ENCODE peak calls at places on chromosomes 2 and 18, in six cellular contexts. One of them, this sample, is unnamed.

GRCh38 chr2:65430515-65431416 is 1.6 kb downstream of the SPRED2 start:
- DNase-seq in lower lobe of right lung: peak
- DNase-seq in uterus: peak
- DNase-seq in cardiac muscle cell: peak
- DNase-seq in mesendoderm: peak
- DNase-seq in HCT116: peak
- DNase-seq in this sample: peak

GRCh38 chr2:38075436-38076249 is at the start of gene CYP1B1:
- DNase-seq in uterus: no peak
- DNase-seq in cardiac muscle cell: no peak
- DNase-seq in lower lobe of right lung: peak
- DNase-seq in mesendoderm: no peak
- DNase-seq in HCT116: no peak
- DNase-seq in this sample: peak

GRCh38 chr2:64685430-64685829 is 31.7 kb upstream of the SERTAD2 start:
- DNase-seq in HCT116: no peak
- DNase-seq in mesendoderm: no peak
- DNase-seq in lower lobe of right lung: no peak
- DNase-seq in cardiac muscle cell: no peak
- DNase-seq in uterus: no peak
- DNase-seq in this sample: no peak

GRCh38 chr2:33681333-33681732 is 82.2 kb upstream of the FAM98A start:
- DNase-seq in uterus: no peak
- DNase-seq in mesendoderm: peak
- DNase-seq in cardiac muscle cell: no peak
- DNase-seq in HCT116: no peak
- DNase-seq in lower lobe of right lung: no peak
- DNase-seq in this sample: no peak

GRCh38 chr2:182649316-182649715 is 66.7 kb upstream of the DNAJC10 start:
- DNase-seq in uterus: no peak
- DNase-seq in lower lobe of right lung: no peak
- DNase-seq in mesendoderm: peak
- DNase-seq in HCT116: peak
- DNase-seq in cardiac muscle cell: peak
- DNase-seq in this sample: no peak

GRCh38 chr2:224308267-224308911 is 93.5 kb downstream of the FAM124B start:
- DNase-seq in mesendoderm: no peak
- DNase-seq in lower lobe of right lung: no peak
- DNase-seq in uterus: no peak
- DNase-seq in cardiac muscle cell: peak
- DNase-seq in HCT116: no peak
- DNase-seq in this sample: no peak

GRCh38 chr2:45184606-45185005 is 175.4 kb upstream of the SIX2 start:
- DNase-seq in uterus: no peak
- DNase-seq in lower lobe of right lung: no peak
- DNase-seq in mesendoderm: peak
- DNase-seq in HCT116: peak
- DNase-seq in cardiac muscle cell: no peak
- DNase-seq in this sample: no peak

GRCh38 chr2:241908686-241909420 is 39.3 kb downstream of the RTP5 start:
- DNase-seq in cardiac muscle cell: no peak
- DNase-seq in uterus: no peak
- DNase-seq in mesendoderm: no peak
- DNase-seq in lower lobe of right lung: peak
- DNase-seq in HCT116: no peak
- DNase-seq in this sample: no peak

GRCh38 chr2:110741491-110741980 is 9.2 kb downstream of the ACOXL start:
- DNase-seq in cardiac muscle cell: no peak
- DNase-seq in lower lobe of right lung: no peak
- DNase-seq in mesendoderm: peak
- DNase-seq in HCT116: no peak
- DNase-seq in uterus: no peak
- DNase-seq in this sample: no peak

GRCh38 chr18:48829443-48830149 is 121.2 kb downstream of the SMAD7 start:
- DNase-seq in lower lobe of right lung: peak
- DNase-seq in HCT116: no peak
- DNase-seq in uterus: peak
- DNase-seq in cardiac muscle cell: peak
- DNase-seq in mesendoderm: peak
- DNase-seq in this sample: no peak

GRCh38 chr2:8633735-8634313 is 48.0 kb upstream of the ID2 start:
- DNase-seq in lower lobe of right lung: peak
- DNase-seq in cardiac muscle cell: no peak
- DNase-seq in HCT116: peak
- DNase-seq in uterus: no peak
- DNase-seq in mesendoderm: no peak
- DNase-seq in this sample: no peak

GRCh38 chr2:58137856-58138255 is 91.2 kb downstream of the VRK2 start:
- DNase-seq in uterus: no peak
- DNase-seq in HCT116: no peak
- DNase-seq in lower lobe of right lung: no peak
- DNase-seq in mesendoderm: no peak
- DNase-seq in cardiac muscle cell: peak
- DNase-seq in this sample: no peak

GRCh38 chr18:50973367-50974126 is 5.7 kb downstream of the ELAC1 start:
- DNase-seq in HCT116: no peak
- DNase-seq in mesendoderm: no peak
- DNase-seq in cardiac muscle cell: no peak
- DNase-seq in lower lobe of right lung: no peak
- DNase-seq in uterus: no peak
- DNase-seq in this sample: no peak

GRCh38 chr18:59659486-59660187 is 37.6 kb downstream of the CCBE1 start:
- DNase-seq in HCT116: no peak
- DNase-seq in cardiac muscle cell: no peak
- DNase-seq in uterus: no peak
- DNase-seq in lower lobe of right lung: no peak
- DNase-seq in mesendoderm: no peak
- DNase-seq in this sample: no peak

GRCh38 chr18:61677435-61677830 is 215.4 kb downstream of the RNF152 start:
- DNase-seq in lower lobe of right lung: no peak
- DNase-seq in uterus: no peak
- DNase-seq in cardiac muscle cell: no peak
- DNase-seq in HCT116: no peak
- DNase-seq in mesendoderm: no peak
- DNase-seq in this sample: no peak

GRCh38 chr2:145599761-145600160 is 1079.8 kb upstream of the ZEB2 start:
- DNase-seq in uterus: no peak
- DNase-seq in HCT116: no peak
- DNase-seq in mesendoderm: no peak
- DNase-seq in lower lobe of right lung: no peak
- DNase-seq in cardiac muscle cell: no peak
- DNase-seq in this sample: no peak

GRCh38 chr2:19051238-19051831 is 307.1 kb downstream of the OSR1 start:
- DNase-seq in lower lobe of right lung: no peak
- DNase-seq in uterus: no peak
- DNase-seq in mesendoderm: no peak
- DNase-seq in cardiac muscle cell: no peak
- DNase-seq in HCT116: no peak
- DNase-seq in this sample: no peak

GRCh38 chr2:21057097-21057496 is 13.2 kb upstream of the APOB start:
- DNase-seq in mesendoderm: no peak
- DNase-seq in HCT116: no peak
- DNase-seq in cardiac muscle cell: no peak
- DNase-seq in lower lobe of right lung: no peak
- DNase-seq in uterus: no peak
- DNase-seq in this sample: no peak

GRCh38 chr2:144414324-144414845 is 105.5 kb downstream of the ZEB2 start:
- DNase-seq in mesendoderm: no peak
- DNase-seq in uterus: no peak
- DNase-seq in HCT116: no peak
- DNase-seq in lower lobe of right lung: peak
- DNase-seq in cardiac muscle cell: no peak
- DNase-seq in this sample: no peak

GRCh38 chr2:17805717-17806354 is 10.4 kb upstream of the MSGN1 start:
- DNase-seq in lower lobe of right lung: no peak
- DNase-seq in cardiac muscle cell: no peak
- DNase-seq in HCT116: no peak
- DNase-seq in mesendoderm: no peak
- DNase-seq in uterus: no peak
- DNase-seq in this sample: no peak
- H3K27ac ChIP-seq in lower lobe of right lung: no peak
- H3K27ac ChIP-seq in cardiac muscle cell: no peak
- H3K27ac ChIP-seq in HCT116: no peak
- H3K27ac ChIP-seq in mesendoderm: no peak
- H3K27ac ChIP-seq in uterus: no peak
- H3K27ac ChIP-seq in this sample: peak

GRCh38 chr2:130728549-130729310 is at the start of gene GPR148:
- DNase-seq in HCT116: no peak
- DNase-seq in mesendoderm: no peak
- DNase-seq in lower lobe of right lung: no peak
- DNase-seq in cardiac muscle cell: no peak
- DNase-seq in uterus: no peak
- DNase-seq in this sample: no peak
- H3K27ac ChIP-seq in HCT116: no peak
- H3K27ac ChIP-seq in mesendoderm: no peak
- H3K27ac ChIP-seq in lower lobe of right lung: peak
- H3K27ac ChIP-seq in cardiac muscle cell: peak
- H3K27ac ChIP-seq in uterus: no peak
- H3K27ac ChIP-seq in this sample: peak

DNA sequence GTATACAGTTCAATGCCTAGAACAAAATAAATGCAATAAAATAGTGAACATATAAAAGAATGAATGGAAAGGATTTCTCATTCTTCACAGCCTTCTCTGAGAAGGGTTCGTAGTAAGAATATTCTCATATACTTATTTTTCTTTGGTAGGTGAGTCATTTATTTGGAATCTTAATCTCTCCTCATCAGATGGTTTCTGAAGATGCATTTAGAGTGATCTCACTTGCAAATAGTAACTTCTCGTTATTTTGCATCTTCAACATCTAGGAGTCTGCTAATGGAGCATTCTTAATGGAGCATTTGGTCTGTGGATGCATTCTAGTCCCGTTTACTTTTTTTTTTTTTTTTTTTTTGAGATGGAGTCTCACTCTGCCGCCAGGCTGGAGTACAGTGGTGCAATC is 3.9 kb downstream of the UBXN4 start:
- DNase-seq in lower lobe of right lung: no peak
- DNase-seq in cardiac muscle cell: no peak
- DNase-seq in uterus: no peak
- DNase-seq in mesendoderm: peak
- DNase-seq in HCT116: no peak
- DNase-seq in this sample: no peak
- H3K27ac ChIP-seq in lower lobe of right lung: no peak
- H3K27ac ChIP-seq in cardiac muscle cell: no peak
- H3K27ac ChIP-seq in uterus: no peak
- H3K27ac ChIP-seq in mesendoderm: no peak
- H3K27ac ChIP-seq in HCT116: no peak
- H3K27ac ChIP-seq in this sample: no peak

GRCh38 chr2:237207641-237208040 is 122.0 kb downstream of the COPS8 start:
- DNase-seq in cardiac muscle cell: no peak
- DNase-seq in uterus: peak
- DNase-seq in HCT116: no peak
- DNase-seq in mesendoderm: no peak
- DNase-seq in lower lobe of right lung: peak
- DNase-seq in this sample: peak
- H3K27ac ChIP-seq in cardiac muscle cell: no peak
- H3K27ac ChIP-seq in uterus: peak
- H3K27ac ChIP-seq in HCT116: no peak
- H3K27ac ChIP-seq in mesendoderm: no peak
- H3K27ac ChIP-seq in lower lobe of right lung: peak
- H3K27ac ChIP-seq in this sample: peak

GRCh38 chr2:67876176-67876575 is 186.6 kb downstream of the C1D start:
- DNase-seq in mesendoderm: no peak
- DNase-seq in HCT116: no peak
- DNase-seq in lower lobe of right lung: no peak
- DNase-seq in uterus: no peak
- DNase-seq in cardiac muscle cell: no peak
- DNase-seq in this sample: no peak

GRCh38 chr2:67878743-67879142 is 184.1 kb downstream of the C1D start:
- DNase-seq in cardiac muscle cell: no peak
- DNase-seq in lower lobe of right lung: no peak
- DNase-seq in mesendoderm: no peak
- DNase-seq in uterus: no peak
- DNase-seq in HCT116: no peak
- DNase-seq in this sample: no peak

GRCh38 chr2:67880291-67880761 is 182.5 kb downstream of the C1D start:
- DNase-seq in uterus: no peak
- DNase-seq in HCT116: no peak
- DNase-seq in mesendoderm: peak
- DNase-seq in lower lobe of right lung: no peak
- DNase-seq in cardiac muscle cell: no peak
- DNase-seq in this sample: no peak

GRCh38 chr2:67879586-67880290 is 183.1 kb downstream of the C1D start:
- DNase-seq in uterus: no peak
- DNase-seq in lower lobe of right lung: no peak
- DNase-seq in HCT116: no peak
- DNase-seq in cardiac muscle cell: no peak
- DNase-seq in mesendoderm: no peak
- DNase-seq in this sample: no peak

DNA sequence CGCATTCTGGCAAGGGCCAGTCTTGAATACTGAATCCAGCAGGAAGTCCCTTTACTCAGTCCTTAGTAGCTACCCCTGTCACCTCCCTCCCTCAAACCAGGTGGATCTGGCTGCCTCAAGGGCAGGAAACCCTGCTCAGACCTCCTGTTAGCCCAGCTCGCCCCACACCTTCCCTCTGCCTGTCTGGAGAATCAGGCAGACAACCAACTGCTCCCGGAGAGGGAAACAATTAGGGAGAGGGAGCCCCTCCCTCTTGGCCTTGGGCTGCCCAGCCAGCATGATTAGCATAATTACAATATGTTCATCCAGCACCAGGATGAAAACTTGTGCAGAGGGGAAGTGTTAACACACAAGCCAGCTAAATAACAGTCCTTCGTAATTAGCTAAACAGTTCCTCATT is 185.5 kb downstream of the C1D start:
- DNase-seq in mesendoderm: peak
- DNase-seq in cardiac muscle cell: no peak
- DNase-seq in lower lobe of right lung: no peak
- DNase-seq in HCT116: no peak
- DNase-seq in uterus: no peak
- DNase-seq in this sample: no peak
- H3K27ac ChIP-seq in mesendoderm: no peak
- H3K27ac ChIP-seq in cardiac muscle cell: no peak
- H3K27ac ChIP-seq in lower lobe of right lung: no peak
- H3K27ac ChIP-seq in HCT116: no peak
- H3K27ac ChIP-seq in uterus: no peak
- H3K27ac ChIP-seq in this sample: no peak

GRCh38 chr2:68340631-68341329 is 21.0 kb upstream of the CNRIP1 start:
- DNase-seq in lower lobe of right lung: no peak
- DNase-seq in uterus: no peak
- DNase-seq in HCT116: no peak
- DNase-seq in mesendoderm: no peak
- DNase-seq in cardiac muscle cell: no peak
- DNase-seq in this sample: no peak
- H3K27ac ChIP-seq in lower lobe of right lung: no peak
- H3K27ac ChIP-seq in uterus: no peak
- H3K27ac ChIP-seq in HCT116: no peak
- H3K27ac ChIP-seq in mesendoderm: no peak
- H3K27ac ChIP-seq in cardiac muscle cell: no peak
- H3K27ac ChIP-seq in this sample: no peak

GRCh38 chr2:86352137-86352931 is 14.9 kb upstream of the REEP1 start:
- DNase-seq in cardiac muscle cell: no peak
- DNase-seq in mesendoderm: no peak
- DNase-seq in HCT116: no peak
- DNase-seq in uterus: no peak
- DNase-seq in lower lobe of right lung: no peak
- DNase-seq in this sample: no peak
- H3K27ac ChIP-seq in cardiac muscle cell: no peak
- H3K27ac ChIP-seq in mesendoderm: no peak
- H3K27ac ChIP-seq in HCT116: no peak
- H3K27ac ChIP-seq in uterus: no peak
- H3K27ac ChIP-seq in lower lobe of right lung: no peak
- H3K27ac ChIP-seq in this sample: no peak

This sample was measured in left ventricle myocardium inferior.